ENCODE peak calls at places on chromosomes 13 and 19, in seven cellular contexts. One of them, this sample, is unnamed.

GRCh38 chr13:27928353-27928804 is 8.6 kb downstream of the PDX1 start:
- DNase-seq in iPS DF 6.9: no peak
- DNase-seq in tibial artery: no peak
- DNase-seq in HCT116: no peak
- DNase-seq in GM23338: peak; percentile 51
- DNase-seq in ovary: no peak
- DNase-seq in CD8-positive, alpha-beta T cell: no peak
- DNase-seq in this sample: no peak

GRCh38 chr13:110382830-110383229 is 75.7 kb downstream of the COL4A2 start:
- DNase-seq in ovary: no peak
- DNase-seq in tibial artery: no peak
- DNase-seq in CD8-positive, alpha-beta T cell: no peak
- DNase-seq in iPS DF 6.9: no peak
- DNase-seq in GM23338: no peak
- DNase-seq in HCT116: no peak
- DNase-seq in this sample: no peak

GRCh38 chr13:111897846-111898215 is 169.1 kb upstream of the SOX1 start:
- DNase-seq in HCT116: no peak
- DNase-seq in CD8-positive, alpha-beta T cell: no peak
- DNase-seq in tibial artery: no peak
- DNase-seq in iPS DF 6.9: no peak
- DNase-seq in GM23338: no peak
- DNase-seq in ovary: no peak
- DNase-seq in this sample: no peak

GRCh38 chr13:109565877-109566276 is 220.5 kb downstream of the IRS2 start:
- DNase-seq in iPS DF 6.9: no peak
- DNase-seq in GM23338: no peak
- DNase-seq in CD8-positive, alpha-beta T cell: no peak
- DNase-seq in tibial artery: no peak
- DNase-seq in ovary: no peak
- DNase-seq in HCT116: no peak
- DNase-seq in this sample: no peak

GRCh38 chr19:54928299-54928698 is 19.0 kb downstream of the NLRP7 start:
- DNase-seq in HCT116: peak; percentile 6
- DNase-seq in tibial artery: no peak
- DNase-seq in iPS DF 6.9: no peak
- DNase-seq in GM23338: peak; percentile 68
- DNase-seq in ovary: no peak
- DNase-seq in CD8-positive, alpha-beta T cell: no peak
- DNase-seq in this sample: no peak

GRCh38 chr19:33678796-33679195 is 57.0 kb downstream of the CHST8 start:
- DNase-seq in iPS DF 6.9: no peak
- DNase-seq in ovary: no peak
- DNase-seq in HCT116: no peak
- DNase-seq in CD8-positive, alpha-beta T cell: no peak
- DNase-seq in tibial artery: no peak
- DNase-seq in GM23338: no peak
- DNase-seq in this sample: no peak

GRCh38 chr19:958967-959685 is 25.0 kb upstream of the WDR18 start:
- DNase-seq in iPS DF 6.9: no peak
- DNase-seq in ovary: no peak
- DNase-seq in HCT116: peak; percentile 41
- DNase-seq in tibial artery: no peak
- DNase-seq in CD8-positive, alpha-beta T cell: no peak
- DNase-seq in GM23338: no peak
- DNase-seq in this sample: no peak

GRCh38 chr13:62682788-62683187 is 1267.1 kb upstream of the PCDH20 start:
- DNase-seq in ovary: no peak
- DNase-seq in GM23338: no peak
- DNase-seq in HCT116: no peak
- DNase-seq in CD8-positive, alpha-beta T cell: no peak
- DNase-seq in iPS DF 6.9: no peak
- DNase-seq in tibial artery: no peak
- DNase-seq in this sample: no peak

GRCh38 chr19:8702350-8702749 is 3.8 kb upstream of the ACTL9 start:
- DNase-seq in HCT116: no peak
- DNase-seq in CD8-positive, alpha-beta T cell: no peak
- DNase-seq in iPS DF 6.9: no peak
- DNase-seq in GM23338: no peak
- DNase-seq in ovary: no peak
- DNase-seq in tibial artery: no peak
- DNase-seq in this sample: no peak

GRCh38 chr19:45171211-45171623 is 6.8 kb downstream of the TRAPPC6A start:
- DNase-seq in GM23338: no peak
- DNase-seq in tibial artery: no peak
- DNase-seq in iPS DF 6.9: no peak
- DNase-seq in CD8-positive, alpha-beta T cell: no peak
- DNase-seq in HCT116: no peak
- DNase-seq in ovary: no peak
- DNase-seq in this sample: no peak

GRCh38 chr19:32863301-32863700 is 6.3 kb downstream of the SLC7A9 start:
- DNase-seq in tibial artery: peak; percentile 9
- DNase-seq in GM23338: no peak
- DNase-seq in iPS DF 6.9: no peak
- DNase-seq in HCT116: no peak
- DNase-seq in ovary: no peak
- DNase-seq in CD8-positive, alpha-beta T cell: no peak
- DNase-seq in this sample: no peak

GRCh38 chr13:39663508-39663907 is 8.0 kb downstream of the COG6 start:
- DNase-seq in iPS DF 6.9: no peak
- DNase-seq in GM23338: no peak
- DNase-seq in CD8-positive, alpha-beta T cell: no peak
- DNase-seq in HCT116: no peak
- DNase-seq in tibial artery: no peak
- DNase-seq in ovary: no peak
- DNase-seq in this sample: no peak

GRCh38 chr19:16285769-16286564 is 38.7 kb upstream of the KLF2 start:
- DNase-seq in tibial artery: peak; percentile 78
- DNase-seq in GM23338: peak; percentile 46
- DNase-seq in HCT116: no peak
- DNase-seq in iPS DF 6.9: no peak
- DNase-seq in ovary: no peak
- DNase-seq in CD8-positive, alpha-beta T cell: no peak
- DNase-seq in this sample: no peak

DNA sequence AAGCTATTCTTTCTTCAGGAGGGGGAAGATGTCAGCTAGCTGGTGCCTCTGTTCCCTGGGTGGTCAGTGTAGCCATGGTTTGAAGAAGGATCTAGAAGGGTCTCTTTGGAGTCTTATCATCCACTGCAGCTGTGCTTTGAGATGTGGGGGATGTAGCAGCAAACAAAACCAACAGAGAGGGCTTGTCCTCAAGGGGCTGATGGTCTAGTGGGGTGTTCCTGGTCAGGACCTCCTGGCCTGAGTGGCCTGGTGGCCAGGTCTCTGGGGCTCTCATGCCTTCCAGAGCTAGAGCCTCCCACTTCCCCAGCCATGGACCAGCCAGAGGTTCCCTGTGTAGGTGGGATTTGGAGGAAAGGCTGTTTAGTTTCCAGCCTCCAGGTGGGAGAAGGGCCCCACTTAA is 40.3 kb downstream of the LYL1 start:
- DNase-seq in HCT116: no peak
- DNase-seq in CD8-positive, alpha-beta T cell: no peak
- DNase-seq in GM23338: no peak
- DNase-seq in iPS DF 6.9: no peak
- DNase-seq in tibial artery: no peak
- DNase-seq in ovary: no peak
- DNase-seq in this sample: no peak
- H3K4me1 ChIP-seq in HCT116: peaks cover 31% of the 10 kb centered on the region
- H3K4me1 ChIP-seq in CD8-positive, alpha-beta T cell: peaks cover 8% of the 10 kb centered on the region
- H3K4me1 ChIP-seq in GM23338: peaks cover 36% of the 10 kb centered on the region
- H3K4me1 ChIP-seq in iPS DF 6.9: peaks cover 3% of the 10 kb centered on the region
- H3K4me1 ChIP-seq in tibial artery: peaks cover 100% of the 10 kb centered on the region
- H3K4me1 ChIP-seq in ovary: peaks cover 66% of the 10 kb centered on the region
- H3K4me1 ChIP-seq in this sample: peaks cover 12% of the 10 kb centered on the region

DNA sequence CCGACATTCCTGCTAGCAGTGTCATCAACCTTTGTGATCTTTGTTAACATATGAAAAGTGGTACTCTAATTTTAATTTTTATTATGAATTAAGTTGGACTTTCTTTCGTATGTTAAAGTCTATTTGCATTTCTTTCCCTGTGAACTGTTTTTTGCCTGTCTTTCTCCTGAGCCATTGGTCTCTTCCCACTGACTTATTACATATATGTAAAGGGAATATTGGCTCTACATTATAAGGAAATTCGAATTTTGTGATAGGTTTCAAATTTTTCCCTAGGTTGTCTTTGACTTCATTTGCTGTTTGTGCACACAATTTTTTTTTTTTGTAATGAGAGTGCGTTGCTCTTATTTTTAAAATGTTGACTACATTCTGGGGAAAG is 442 bp upstream of the CDC16 start:
- DNase-seq in GM23338: peak; percentile 21
- DNase-seq in tibial artery: no peak
- DNase-seq in CD8-positive, alpha-beta T cell: no peak
- DNase-seq in iPS DF 6.9: no peak
- DNase-seq in ovary: no peak
- DNase-seq in HCT116: no peak
- DNase-seq in this sample: no peak
- H3K4me3 ChIP-seq in GM23338: peak overlapping the region; percentile 60
- H3K4me3 ChIP-seq in tibial artery: peak overlapping the region; percentile 94
- H3K4me3 ChIP-seq in CD8-positive, alpha-beta T cell: peak overlapping the region; percentile 80
- H3K4me3 ChIP-seq in iPS DF 6.9: no peak overlapping the region
- H3K4me3 ChIP-seq in ovary: peak overlapping the region; percentile 65
- H3K4me3 ChIP-seq in HCT116: peak overlapping the region; percentile 69
- H3K4me3 ChIP-seq in this sample: peak overlapping the region; percentile 87

GRCh38 chr19:4102339-4103072 is 21.4 kb downstream of the MAP2K2 start:
- DNase-seq in tibial artery: no peak
- DNase-seq in ovary: no peak
- DNase-seq in CD8-positive, alpha-beta T cell: no peak
- DNase-seq in iPS DF 6.9: no peak
- DNase-seq in GM23338: no peak
- DNase-seq in HCT116: no peak
- DNase-seq in this sample: no peak

GRCh38 chr19:4099054-4099764 is 24.7 kb downstream of the MAP2K2 start:
- DNase-seq in iPS DF 6.9: no peak
- DNase-seq in tibial artery: no peak
- DNase-seq in GM23338: no peak
- DNase-seq in HCT116: no peak
- DNase-seq in ovary: no peak
- DNase-seq in CD8-positive, alpha-beta T cell: no peak
- DNase-seq in this sample: no peak

GRCh38 chr19:4103073-4103418 is 20.9 kb downstream of the MAP2K2 start:
- DNase-seq in iPS DF 6.9: no peak
- DNase-seq in HCT116: no peak
- DNase-seq in CD8-positive, alpha-beta T cell: no peak
- DNase-seq in GM23338: no peak
- DNase-seq in ovary: no peak
- DNase-seq in tibial artery: no peak
- DNase-seq in this sample: no peak

GRCh38 chr19:4100647-4101495 is 23.1 kb downstream of the MAP2K2 start:
- DNase-seq in iPS DF 6.9: no peak
- DNase-seq in HCT116: no peak
- DNase-seq in ovary: no peak
- DNase-seq in tibial artery: no peak
- DNase-seq in CD8-positive, alpha-beta T cell: no peak
- DNase-seq in GM23338: no peak
- DNase-seq in this sample: no peak

GRCh38 chr19:4101496-4101770 is 22.5 kb downstream of the MAP2K2 start:
- DNase-seq in CD8-positive, alpha-beta T cell: no peak
- DNase-seq in tibial artery: no peak
- DNase-seq in ovary: no peak
- DNase-seq in HCT116: no peak
- DNase-seq in iPS DF 6.9: no peak
- DNase-seq in GM23338: no peak
- DNase-seq in this sample: no peak
- H3K36me3 ChIP-seq in CD8-positive, alpha-beta T cell: peaks cover 12% of the 10 kb centered on the region
- H3K36me3 ChIP-seq in tibial artery: peaks cover 88% of the 10 kb centered on the region
- H3K36me3 ChIP-seq in ovary: no peaks in the 10 kb centered on the region
- H3K36me3 ChIP-seq in HCT116: peaks cover 20% of the 10 kb centered on the region
- H3K36me3 ChIP-seq in iPS DF 6.9: peaks cover 37% of the 10 kb centered on the region
- H3K36me3 ChIP-seq in GM23338: peaks cover 7% of the 10 kb centered on the region
- H3K36me3 ChIP-seq in this sample: peaks cover 42% of the 10 kb centered on the region

GRCh38 chr19:35317464-35318043 is 11.4 kb upstream of the CD22 start:
- DNase-seq in ovary: no peak
- DNase-seq in GM23338: no peak
- DNase-seq in HCT116: no peak
- DNase-seq in iPS DF 6.9: no peak
- DNase-seq in tibial artery: no peak
- DNase-seq in CD8-positive, alpha-beta T cell: no peak
- DNase-seq in this sample: no peak
- H3K4me1 ChIP-seq in ovary: peaks cover 14% of the 10 kb centered on the region
- H3K4me1 ChIP-seq in GM23338: no peaks in the 10 kb centered on the region
- H3K4me1 ChIP-seq in HCT116: peaks cover 23% of the 10 kb centered on the region
- H3K4me1 ChIP-seq in iPS DF 6.9: no peaks in the 10 kb centered on the region
- H3K4me1 ChIP-seq in tibial artery: no peaks in the 10 kb centered on the region
- H3K4me1 ChIP-seq in CD8-positive, alpha-beta T cell: no peaks in the 10 kb centered on the region
- H3K4me1 ChIP-seq in this sample: no peaks in the 10 kb centered on the region

GRCh38 chr13:47184311-47184710 is 287.5 kb upstream of the HTR2A start:
- DNase-seq in iPS DF 6.9: no peak
- DNase-seq in GM23338: no peak
- DNase-seq in ovary: no peak
- DNase-seq in tibial artery: no peak
- DNase-seq in HCT116: no peak
- DNase-seq in CD8-positive, alpha-beta T cell: no peak
- DNase-seq in this sample: no peak
- H3K4me3 ChIP-seq in iPS DF 6.9: no peak overlapping the region
- H3K4me3 ChIP-seq in GM23338: no peak overlapping the region
- H3K4me3 ChIP-seq in ovary: no peak overlapping the region
- H3K4me3 ChIP-seq in tibial artery: no peak overlapping the region
- H3K4me3 ChIP-seq in HCT116: no peak overlapping the region
- H3K4me3 ChIP-seq in CD8-positive, alpha-beta T cell: no peak overlapping the region
- H3K4me3 ChIP-seq in this sample: no peak overlapping the region

DNA sequence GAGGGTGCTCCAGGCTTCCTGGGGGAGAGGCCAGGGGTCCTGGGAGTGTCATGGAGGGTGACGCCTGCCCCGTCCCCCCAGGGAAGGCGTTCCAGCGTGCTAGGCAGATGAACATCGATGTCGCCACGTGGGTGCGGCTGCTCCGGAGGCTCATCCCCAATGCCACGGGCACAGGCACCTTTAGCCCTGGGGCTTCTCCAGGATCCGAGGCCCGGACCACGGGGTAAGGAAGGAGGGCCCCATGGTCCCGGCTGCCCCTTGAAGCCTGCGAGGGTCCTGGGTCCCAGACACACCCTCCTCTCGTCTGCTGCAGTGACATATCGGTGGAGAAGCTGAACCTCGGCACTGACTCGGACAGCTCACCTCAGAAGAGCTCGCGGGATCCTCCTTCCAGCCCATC is 11.4 kb downstream of the PTGER1 start:
- DNase-seq in tibial artery: no peak
- DNase-seq in CD8-positive, alpha-beta T cell: no peak
- DNase-seq in iPS DF 6.9: no peak
- DNase-seq in ovary: no peak
- DNase-seq in HCT116: no peak
- DNase-seq in GM23338: no peak
- DNase-seq in this sample: no peak
- H3K36me3 ChIP-seq in tibial artery: peaks cover 86% of the 10 kb centered on the region
- H3K36me3 ChIP-seq in CD8-positive, alpha-beta T cell: peaks cover 47% of the 10 kb centered on the region
- H3K36me3 ChIP-seq in iPS DF 6.9: peaks cover 15% of the 10 kb centered on the region
- H3K36me3 ChIP-seq in ovary: no peaks in the 10 kb centered on the region
- H3K36me3 ChIP-seq in HCT116: peaks cover 16% of the 10 kb centered on the region
- H3K36me3 ChIP-seq in GM23338: peaks cover 13% of the 10 kb centered on the region
- H3K36me3 ChIP-seq in this sample: peaks cover 60% of the 10 kb centered on the region

This sample was measured in HAP-1.